ENCODE peak calls at places on chromosomes 6 and 20, in eight cellular contexts. N is DMS153, L is hepatocyte, Y is amygdala, X is SK-MEL-5, F is head of caudate nucleus, G is amniotic stem cell, S is aorta. K is an unnamed sample.

GRCh38 chr6:118281291-118281690 is 266.8 kb upstream of the PLN start:
- DNase-seq in N (no peak), L (no peak), Y (no peak), X (peak), F (no peak), G (no peak), S (no peak), K (no peak)

GRCh38 chr20:19889011-19889953 is 127.9 kb upstream of the NAA20 start:
- DNase-seq in N (peak), L (peak), Y (no peak), X (no peak), F (peak), G (no peak), S (peak), K (peak)

GRCh38 chr6:123208111-123208510 is 212.1 kb downstream of the CLVS2 start:
- DNase-seq in N (no peak), L (no peak), Y (no peak), X (no peak), F (no peak), G (no peak), S (no peak), K (no peak)

GRCh38 chr20:10672579-10673127 is 1.1 kb downstream of the JAG1 start:
- DNase-seq in N (peak), L (peak), Y (no peak), X (no peak), F (peak), G (no peak), S (peak), K (peak)

GRCh38 chr6:56693246-56693607 is 50.5 kb upstream of the DST start:
- DNase-seq in N (peak), L (peak), Y (no peak), X (no peak), F (peak), G (no peak), S (peak), K (peak)

GRCh38 chr6:22194188-22194921 is 102.5 kb downstream of the PRL start:
- DNase-seq in N (no peak), L (no peak), Y (no peak), X (no peak), F (no peak), G (no peak), S (no peak), K (no peak)

GRCh38 chr6:65126667-65127066 is 580.4 kb downstream of the EYS start:
- DNase-seq in N (peak), L (no peak), Y (no peak), X (no peak), F (no peak), G (no peak), S (no peak), K (peak)

GRCh38 chr20:25605146-25605545 is 18.7 kb downstream of the NANP start:
- DNase-seq in N (no peak), L (no peak), Y (no peak), X (no peak), F (no peak), G (no peak), S (no peak), K (no peak)

GRCh38 chr6:155404937-155405336 is 50.7 kb downstream of the NOX3 start:
- DNase-seq in N (no peak), L (no peak), Y (no peak), X (no peak), F (no peak), G (no peak), S (no peak), K (no peak)

GRCh38 chr20:47126709-47127108 is 229.8 kb downstream of the ZMYND8 start:
- DNase-seq in N (no peak), L (no peak), Y (no peak), X (no peak), F (no peak), G (peak), S (no peak), K (no peak)

GRCh38 chr20:35062478-35062877 is 30.1 kb downstream of the TRPC4AP start:
- DNase-seq in N (no peak), L (no peak), Y (no peak), X (no peak), F (no peak), G (no peak), S (no peak), K (no peak)